ENCODE peak calls at places on chromosomes 1 and 21, in six cellular contexts. K is endothelial cell, A is neural crest cell, Z is psoas muscle, Y is GM20000, J is thoracic aorta. S is an unnamed sample.

GRCh38 chr1:16464917-16465625 is 24.5 kb downstream of the NECAP2 start:
- DNase-seq in K (no peak), A (no peak), Z (no peak), Y (no peak), J (no peak), S (no peak)

GRCh38 chr1:228378453-228379164 is 28.0 kb downstream of the TRIM11 start:
- DNase-seq in K (peak), A (peak), Z (peak), Y (no peak), J (no peak), S (peak)

GRCh38 chr21:26140185-26140584 is 30.4 kb downstream of the APP start:
- DNase-seq in K (no peak), A (no peak), Z (peak), Y (no peak), J (no peak), S (no peak)

GRCh38 chr1:1217621-1218523 is 3.9 kb upstream of the TNFRSF4 start:
- DNase-seq in K (no peak), A (no peak), Z (no peak), Y (no peak), J (no peak), S (no peak)

GRCh38 chr1:42279055-42279454 is 56.0 kb downstream of the FOXJ3 start:
- DNase-seq in K (no peak), A (no peak), Z (no peak), Y (no peak), J (no peak), S (no peak)

GRCh38 chr1:207854001-207854400 is 56.9 kb downstream of the CD34 start:
- DNase-seq in K (no peak), A (no peak), Z (no peak), Y (no peak), J (no peak), S (no peak)

GRCh38 chr1:172938676-172939075 is 112.1 kb downstream of the TNFSF18 start:
- DNase-seq in K (no peak), A (no peak), Z (no peak), Y (no peak), J (no peak), S (no peak)

GRCh38 chr1:46413596-46413985 is 19.5 kb downstream of the FAAH start:
- DNase-seq in K (peak), A (no peak), Z (no peak), Y (peak), J (no peak), S (peak)

GRCh38 chr1:157852476-157852875 is 10.9 kb upstream of the CD5L start:
- DNase-seq in K (no peak), A (no peak), Z (no peak), Y (no peak), J (no peak), S (no peak)

GRCh38 chr1:53110370-53111072 is 31.9 kb downstream of the SLC1A7 start:
- DNase-seq in K (no peak), A (no peak), Z (no peak), Y (no peak), J (no peak), S (no peak)

GRCh38 chr1:79193211-79194079 is 186.9 kb upstream of the ADGRL4 start:
- DNase-seq in K (peak), A (no peak), Z (no peak), Y (peak), J (no peak), S (no peak)

GRCh38 chr1:42335809-42336518 is 929 bp upstream of the FOXJ3 start:
- DNase-seq in K (no peak), A (no peak), Z (peak), Y (peak), J (no peak), S (peak)

GRCh38 chr1:169312084-169312954 is 55.3 kb downstream of the NME7 start:
- DNase-seq in K (no peak), A (no peak), Z (no peak), Y (peak), J (no peak), S (no peak)

GRCh38 chr1:54200519-54200997 is 591 bp downstream of the MRPL37 start:
- DNase-seq in K (no peak), A (no peak), Z (no peak), Y (no peak), J (no peak), S (peak)

GRCh38 chr1:40758004-40758403 is 25.6 kb upstream of the KCNQ4 start:
- DNase-seq in K (no peak), A (no peak), Z (no peak), Y (no peak), J (no peak), S (no peak)

GRCh38 chr1:108858541-108858940 is 1.6 kb upstream of the AKNAD1 start:
- DNase-seq in K (no peak), A (no peak), Z (no peak), Y (no peak), J (no peak), S (no peak)

GRCh38 chr1:47533176-47534039 is 95.6 kb downstream of the FOXD2 start:
- DNase-seq in K (peak), A (peak), Z (peak), Y (no peak), J (no peak), S (peak)

GRCh38 chr1:44651069-44651468 is 23.2 kb downstream of the TMEM53 start:
- DNase-seq in K (no peak), A (no peak), Z (no peak), Y (no peak), J (no peak), S (no peak)
- TF ChIP-seq CTCF in K (no peak), A (no peak), Z (no peak), Y (no peak), J (no peak), S (no peak)

GRCh38 chr1:29513357-29513756 is 277.0 kb downstream of the PTPRU start:
- DNase-seq in K (peak), A (peak), Z (peak), Y (peak), J (no peak), S (peak)
- TF ChIP-seq CTCF in K (no peak), A (peak), Z (peak), Y (no peak), J (no peak), S (peak)

GRCh38 chr1:19802269-19802668 is 2.6 kb upstream of the TMCO4 start:
- DNase-seq in K (no peak), A (no peak), Z (no peak), Y (no peak), J (no peak), S (no peak)

GRCh38 chr1:19799877-19800804 is at the start of gene TMCO4:
- DNase-seq in K (peak), A (peak), Z (peak), Y (peak), J (no peak), S (peak)

GRCh38 chr1:19797827-19798226 is 1.9 kb downstream of the TMCO4 start:
- DNase-seq in K (no peak), A (no peak), Z (no peak), Y (no peak), J (no peak), S (no peak)

GRCh38 chr1:19798486-19799232 is 1.1 kb downstream of the TMCO4 start:
- DNase-seq in K (no peak), A (no peak), Z (no peak), Y (no peak), J (no peak), S (no peak)

GRCh38 chr1:19799233-19799876 is 361 bp downstream of the TMCO4 start:
- DNase-seq in K (peak), A (peak), Z (peak), Y (no peak), J (no peak), S (peak)
- TF ChIP-seq CTCF in K (peak), A (peak), Z (peak), Y (peak), J (peak), S (peak)

GRCh38 chr1:31689394-31689793 is 14.4 kb downstream of the COL16A1 start:
- DNase-seq in K (no peak), A (no peak), Z (no peak), Y (no peak), J (no peak), S (no peak)
- TF ChIP-seq CTCF in K (no peak), A (no peak), Z (no peak), Y (no peak), J (no peak), S (no peak)

GRCh38 chr1:194466706-194467105 is 1280.3 kb upstream of the B3GALT2 start:
- DNase-seq in K (peak), A (no peak), Z (no peak), Y (no peak), J (no peak), S (no peak)
- TF ChIP-seq CTCF in K (peak), A (peak), Z (no peak), Y (no peak), J (no peak), S (no peak)